ENCODE peak calls at places on chromosomes 12 and 14, in seven cellular contexts. V is cardiac muscle cell, K is PC-9, F is progenitor cell of endocrine pancreas, H is AG04450, M is lung, N is astrocyte of the spinal cord. O is an unnamed sample.
A peak's percentile ranks its signal among the peaks of the same experiment; 100 is the strongest.

GRCh38 chr12:124841558-124841945 is 22.1 kb downstream of the SCARB1 start:
- DNase-seq in F (no peak), N (no peak), M (no peak), V (no peak), H (no peak), K (no peak), O (no peak)

GRCh38 chr12:26854028-26854387 is 21.0 kb upstream of the ITPR2 start:
- DNase-seq in F (no peak), K (no peak), V (no peak), H (no peak), N (no peak), M (no peak), O (no peak)

GRCh38 chr12:49489720-49490119 is 49.1 kb upstream of the KCNH3 start:
- DNase-seq in K (no peak), M (no peak), V (peak; percentile 81), N (peak; percentile 81), H (peak; percentile 67), F (no peak), O (peak; percentile 91)

GRCh38 chr12:94244165-94245133 is 96.1 kb downstream of the PLXNC1 start:
- DNase-seq in M (peak; percentile 32), H (no peak), N (no peak), F (no peak), K (no peak), V (no peak), O (no peak)

GRCh38 chr14:54902143-54902520 is 494 bp downstream of the GCH1 start:
- DNase-seq in F (peak; percentile 68), V (peak; percentile 73), K (peak; percentile 62), M (peak; percentile 68), H (no peak), N (peak; percentile 21), O (peak; percentile 68)

GRCh38 chr12:52331039-52331438 is 9.8 kb upstream of the KRT83 start:
- DNase-seq in K (no peak), F (no peak), N (no peak), H (no peak), M (no peak), V (no peak), O (no peak)

GRCh38 chr12:116962783-116963356 is 52.1 kb downstream of the FBXW8 start:
- DNase-seq in V (no peak), H (no peak), F (no peak), M (no peak), K (no peak), N (no peak), O (no peak)

GRCh38 chr14:51085007-51085406 is 9.9 kb downstream of the TRIM9 start:
- DNase-seq in F (no peak), M (no peak), V (no peak), H (no peak), N (no peak), K (no peak), O (no peak)

GRCh38 chr14:104130974-104131651 is 7.3 kb upstream of the KIF26A start:
- DNase-seq in V (peak; percentile 44), H (no peak), M (peak; percentile 62), F (no peak), N (no peak), K (peak; percentile 45), O (peak; percentile 56)

GRCh38 chr12:29794869-29795268 is 11.1 kb upstream of the TMTC1 start:
- DNase-seq in K (no peak), H (no peak), V (no peak), M (no peak), F (no peak), N (no peak), O (peak; percentile 4)

GRCh38 chr14:103706551-103707328 is 8.5 kb downstream of the XRCC3 start:
- DNase-seq in M (no peak), K (no peak), V (no peak), N (no peak), H (no peak), F (no peak), O (no peak)

DNA sequence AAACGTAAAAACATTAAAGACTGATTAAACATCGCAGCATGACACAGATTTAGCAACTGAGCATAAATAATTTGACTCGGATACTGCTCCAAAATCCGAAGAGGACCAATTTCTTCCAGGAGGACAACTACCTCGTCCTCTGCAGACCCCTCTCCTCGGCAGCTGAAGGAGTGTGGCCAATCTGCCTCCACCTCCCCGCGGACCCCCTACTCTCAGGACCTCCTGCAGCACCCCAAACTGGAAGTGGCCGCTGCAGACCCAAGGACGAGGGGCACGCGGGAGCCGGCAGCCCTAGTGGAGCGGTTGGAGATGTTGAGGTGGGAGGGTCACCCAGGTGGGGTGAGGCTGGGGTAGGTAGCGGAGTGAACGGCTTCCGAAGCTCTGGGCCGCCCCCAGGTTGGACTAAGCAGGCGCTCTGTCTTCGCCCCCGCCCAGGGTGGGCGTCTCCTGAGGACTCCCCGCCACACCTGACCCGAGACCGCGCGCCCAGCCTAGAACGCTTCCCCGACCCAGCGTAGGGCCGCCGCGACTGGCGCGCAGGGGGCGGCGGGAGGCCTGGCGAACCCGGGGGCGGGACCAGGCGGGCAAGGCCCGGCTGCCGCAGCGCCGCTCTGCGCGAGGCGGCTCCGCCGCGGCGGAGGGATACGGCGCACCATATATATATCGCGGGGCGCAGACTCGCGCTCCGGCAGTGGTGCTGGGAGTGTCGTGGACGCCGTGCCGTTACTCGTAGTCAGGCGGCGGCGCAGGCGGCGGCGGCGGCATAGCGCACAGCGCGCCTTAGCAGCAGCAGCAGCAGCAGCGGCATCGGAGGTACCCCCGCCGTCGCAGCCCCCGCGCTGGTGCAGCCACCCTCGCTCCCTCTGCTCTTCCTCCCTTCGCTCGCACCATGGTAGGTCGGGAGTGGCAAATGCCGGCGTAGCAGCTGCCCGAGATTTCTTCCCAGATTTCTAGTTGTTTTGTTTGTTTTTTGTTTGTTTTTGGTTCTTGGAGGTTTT is at the start of gene CALM1:
- DNase-seq in K (peak; percentile 74), H (peak; percentile 91), F (peak; percentile 95), V (peak; percentile 97), N (peak; percentile 96), M (peak; percentile 92), O (peak; percentile 95)
- TF ChIP-seq CTCF in K (no peak), H (no peak), F (peak; percentile 12), V (no peak), N (no peak), M (no peak), O (no peak)

GRCh38 chr12:101691697-101692096 is 5.7 kb upstream of the CHPT1 start:
- DNase-seq in F (no peak), H (no peak), K (no peak), M (no peak), N (no peak), V (no peak), O (no peak)
- TF ChIP-seq CTCF in F (no peak), H (no peak), K (no peak), M (no peak), N (no peak), V (no peak), O (no peak)

GRCh38 chr12:108610336-108610815 is 12.5 kb upstream of the TMEM119 start:
- DNase-seq in N (no peak), F (no peak), K (no peak), V (no peak), H (no peak), M (no peak), O (no peak)
- TF ChIP-seq CTCF in N (no peak), F (no peak), K (no peak), V (no peak), H (no peak), M (no peak), O (no peak)

GRCh38 chr14:33493990-33494389 is 456.9 kb downstream of the EGLN3 start:
- DNase-seq in N (no peak), K (no peak), V (no peak), H (no peak), F (no peak), M (no peak), O (no peak)

GRCh38 chr14:33505295-33505962 is 445.4 kb downstream of the EGLN3 start:
- DNase-seq in N (no peak), M (no peak), K (no peak), H (no peak), F (no peak), V (no peak), O (no peak)

DNA sequence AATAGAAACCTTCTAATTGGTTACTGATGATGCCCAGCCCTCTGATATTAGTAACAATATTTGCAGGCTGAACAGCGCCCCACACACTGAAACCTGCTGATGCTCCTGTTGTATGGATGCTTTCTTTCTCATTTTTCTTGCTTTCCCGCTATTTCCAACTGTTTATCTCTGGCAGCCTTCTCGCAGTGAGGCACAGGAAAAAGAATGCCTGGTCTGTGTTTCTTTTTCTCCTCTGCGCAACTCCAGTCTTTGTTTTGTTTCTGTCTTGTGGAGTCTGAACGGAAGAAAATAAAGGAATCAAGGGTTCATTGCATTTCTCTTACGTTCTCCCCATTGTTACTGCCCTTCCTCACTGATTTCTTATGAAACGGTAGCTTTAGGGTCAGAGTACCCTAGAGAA is 451.2 kb downstream of the EGLN3 start:
- DNase-seq in H (no peak), V (no peak), M (no peak), N (peak; percentile 49), F (no peak), K (no peak), O (no peak)
- TF ChIP-seq CTCF in H (no peak), V (no peak), M (no peak), N (no peak), F (no peak), K (no peak), O (no peak)

GRCh38 chr14:70827366-70828151 is 18.2 kb upstream of the MAP3K9 start:
- DNase-seq in H (no peak), F (no peak), M (no peak), V (no peak), N (no peak), K (no peak), O (peak; percentile 51)
- TF ChIP-seq CTCF in H (no peak), F (no peak), M (no peak), V (no peak), N (no peak), K (no peak), O (peak; percentile 19)

GRCh38 chr14:23137221-23138172 is 18.4 kb upstream of the CEBPE start:
- DNase-seq in H (no peak), M (no peak), K (no peak), F (no peak), N (no peak), V (no peak), O (peak; percentile 85)
- TF ChIP-seq CTCF in H (no peak), M (no peak), K (no peak), F (no peak), N (no peak), V (no peak), O (peak; percentile 5)

O was measured in epithelial cell of esophagus.